ENCODE peak calls at places on chromosomes 11 and 22, in six cellular contexts. B is ELR; M is NCI-H2227 treated with DMSO at 0.1 percent for 48 hours; V is activated T-cell treated with anti-CD3 and anti-CD28 coated beads, Interleukin-2, amount 50 U/mL, for 72 hours; P is HFFc6; G is neuronal stem cell. J is an unnamed sample.

GRCh38 chr22:36737776-36738175 is 34.2 kb upstream of the CACNG2 start:
- DNase-seq in V (no peak), B (no peak), M (no peak), P (no peak), G (no peak), J (no peak)

GRCh38 chr22:33757443-33758124 is 162.7 kb downstream of the LARGE1 start:
- DNase-seq in B (no peak), M (no peak), V (no peak), G (no peak), P (no peak), J (no peak)

GRCh38 chr22:37999640-38000272 is 15.4 kb upstream of the SOX10 start:
- DNase-seq in M (no peak), V (no peak), G (no peak), B (peak), P (peak), J (no peak)

GRCh38 chr11:111324277-111324720 is 26.0 kb downstream of the POU2AF3 start:
- DNase-seq in V (no peak), P (peak), M (no peak), B (no peak), G (no peak), J (no peak)

GRCh38 chr22:25027959-25028840 is 75.7 kb downstream of the KIAA1671 start:
- DNase-seq in V (peak), G (peak), B (peak), M (no peak), P (no peak), J (no peak)

GRCh38 chr11:59756845-59757244 is 1.7 kb downstream of the STX3 start:
- DNase-seq in V (no peak), P (peak), M (no peak), G (no peak), B (peak), J (no peak)

GRCh38 chr22:44620129-44620840 is 81.7 kb upstream of the PRR5 start:
- DNase-seq in B (peak), M (peak), P (no peak), G (peak), V (peak), J (peak)

GRCh38 chr11:70432580-70432979 is 34.3 kb downstream of the CTTN start:
- DNase-seq in G (no peak), V (no peak), B (no peak), P (no peak), M (no peak), J (no peak)

GRCh38 chr22:37676691-37677627 is 1.5 kb downstream of the LGALS1 start:
- DNase-seq in M (peak), P (peak), B (peak), V (peak), G (peak), J (peak)

GRCh38 chr11:57530215-57530595 is 349 bp downstream of the TIMM10 start:
- DNase-seq in M (no peak), V (no peak), B (no peak), G (no peak), P (no peak), J (no peak)

GRCh38 chr22:49632199-49633009 is 195.3 kb downstream of the BRD1 start:
- DNase-seq in M (peak), V (peak), G (peak), B (peak), P (no peak), J (peak)

GRCh38 chr11:26878959-26879581 is 114.8 kb upstream of the FIBIN start:
- DNase-seq in P (no peak), B (no peak), V (no peak), M (no peak), G (no peak), J (no peak)

GRCh38 chr11:62974848-62975522 is 9.8 kb downstream of the SLC22A6 start:
- DNase-seq in V (peak), M (peak), G (no peak), P (no peak), B (peak), J (peak)

GRCh38 chr11:65036931-65037330 is 4.1 kb upstream of the SAC3D1 start:
- DNase-seq in G (no peak), P (no peak), B (no peak), V (no peak), M (no peak), J (no peak)

GRCh38 chr11:28618426-28618825 is 510.2 kb downstream of the METTL15 start:
- DNase-seq in P (no peak), V (no peak), G (no peak), M (no peak), B (peak), J (no peak)

GRCh38 chr11:3944198-3944597 is 88.7 kb downstream of the STIM1 start:
- DNase-seq in M (no peak), G (no peak), B (no peak), P (peak), V (no peak), J (peak)

GRCh38 chr11:46247664-46248063 is 29.8 kb upstream of the CREB3L1 start:
- DNase-seq in B (peak), G (peak), V (peak), M (peak), P (no peak), J (no peak)